ENCODE peak calls at places on chromosomes 16 and 17, in six cellular contexts. One of them, this sample, is unnamed.

GRCh38 chr17:64547354-64547753 is 40.6 kb downstream of the CEP95 start:
- DNase-seq in AG04449: no peak
- DNase-seq in D721Med: no peak
- DNase-seq in RWPE1: no peak
- DNase-seq in thoracic aorta: no peak
- DNase-seq in IMR-90: no peak
- DNase-seq in this sample: no peak

GRCh38 chr17:38693700-38694329 is 11.3 kb upstream of the MLLT6 start:
- DNase-seq in D721Med: no peak
- DNase-seq in AG04449: no peak
- DNase-seq in RWPE1: no peak
- DNase-seq in IMR-90: peak
- DNase-seq in thoracic aorta: no peak
- DNase-seq in this sample: peak

GRCh38 chr17:74085434-74085833 is 118.0 kb upstream of the RPL38 start:
- DNase-seq in thoracic aorta: no peak
- DNase-seq in D721Med: no peak
- DNase-seq in IMR-90: no peak
- DNase-seq in AG04449: no peak
- DNase-seq in RWPE1: no peak
- DNase-seq in this sample: no peak

GRCh38 chr16:54817432-54817831 is 113.2 kb upstream of the IRX5 start:
- DNase-seq in IMR-90: no peak
- DNase-seq in thoracic aorta: no peak
- DNase-seq in AG04449: no peak
- DNase-seq in RWPE1: peak
- DNase-seq in D721Med: no peak
- DNase-seq in this sample: peak

GRCh38 chr17:71760062-71760720 is 360.6 kb upstream of the SOX9 start:
- DNase-seq in AG04449: no peak
- DNase-seq in IMR-90: peak
- DNase-seq in RWPE1: peak
- DNase-seq in thoracic aorta: no peak
- DNase-seq in D721Med: no peak
- DNase-seq in this sample: peak

GRCh38 chr17:9023389-9024210 is 2.3 kb downstream of the NTN1 start:
- DNase-seq in D721Med: no peak
- DNase-seq in AG04449: no peak
- DNase-seq in thoracic aorta: no peak
- DNase-seq in IMR-90: no peak
- DNase-seq in RWPE1: no peak
- DNase-seq in this sample: no peak

GRCh38 chr17:8173056-8173870 is 2.9 kb downstream of the TMEM107 start:
- DNase-seq in thoracic aorta: no peak
- DNase-seq in AG04449: peak
- DNase-seq in RWPE1: peak
- DNase-seq in IMR-90: peak
- DNase-seq in D721Med: no peak
- DNase-seq in this sample: peak

GRCh38 chr16:4882633-4883285 is 35.5 kb downstream of the UBN1 start:
- DNase-seq in RWPE1: peak
- DNase-seq in IMR-90: peak
- DNase-seq in D721Med: no peak
- DNase-seq in AG04449: no peak
- DNase-seq in thoracic aorta: no peak
- DNase-seq in this sample: peak

GRCh38 chr16:73142069-73142880 is 94.3 kb upstream of the ZFHX3 start:
- DNase-seq in IMR-90: no peak
- DNase-seq in RWPE1: no peak
- DNase-seq in thoracic aorta: no peak
- DNase-seq in AG04449: no peak
- DNase-seq in D721Med: no peak
- DNase-seq in this sample: no peak

GRCh38 chr17:1227917-1228751 is 42.1 kb upstream of the BHLHA9 start:
- DNase-seq in IMR-90: no peak
- DNase-seq in D721Med: no peak
- DNase-seq in RWPE1: no peak
- DNase-seq in AG04449: no peak
- DNase-seq in thoracic aorta: no peak
- DNase-seq in this sample: no peak

GRCh38 chr16:15593235-15593634 is 49.7 kb downstream of the MARF1 start:
- DNase-seq in AG04449: no peak
- DNase-seq in D721Med: no peak
- DNase-seq in thoracic aorta: no peak
- DNase-seq in IMR-90: no peak
- DNase-seq in RWPE1: no peak
- DNase-seq in this sample: no peak

GRCh38 chr16:3119701-3120408 is 7.5 kb downstream of the ZNF205 start:
- DNase-seq in IMR-90: no peak
- DNase-seq in D721Med: peak
- DNase-seq in AG04449: no peak
- DNase-seq in RWPE1: no peak
- DNase-seq in thoracic aorta: no peak
- DNase-seq in this sample: no peak

GRCh38 chr16:7148606-7149005 is 184.0 kb upstream of the RBFOX1 start:
- DNase-seq in RWPE1: no peak
- DNase-seq in D721Med: no peak
- DNase-seq in AG04449: no peak
- DNase-seq in thoracic aorta: no peak
- DNase-seq in IMR-90: no peak
- DNase-seq in this sample: no peak

GRCh38 chr16:30748634-30749445 is 615 bp downstream of the PHKG2 start:
- DNase-seq in RWPE1: no peak
- DNase-seq in IMR-90: peak
- DNase-seq in AG04449: no peak
- DNase-seq in thoracic aorta: no peak
- DNase-seq in D721Med: no peak
- DNase-seq in this sample: peak

GRCh38 chr17:46178550-46179198 is 14.6 kb downstream of the KANSL1 start:
- DNase-seq in AG04449: no peak
- DNase-seq in D721Med: no peak
- DNase-seq in RWPE1: peak
- DNase-seq in thoracic aorta: no peak
- DNase-seq in IMR-90: peak
- DNase-seq in this sample: peak

GRCh38 chr16:83315271-83315670 is 492.5 kb upstream of the HSBP1 start:
- DNase-seq in D721Med: no peak
- DNase-seq in RWPE1: no peak
- DNase-seq in thoracic aorta: no peak
- DNase-seq in IMR-90: peak
- DNase-seq in AG04449: no peak
- DNase-seq in this sample: no peak

GRCh38 chr17:73492802-73493139 is 151.5 kb downstream of the SDK2 start:
- DNase-seq in D721Med: no peak
- DNase-seq in RWPE1: no peak
- DNase-seq in IMR-90: no peak
- DNase-seq in AG04449: no peak
- DNase-seq in thoracic aorta: no peak
- DNase-seq in this sample: no peak

GRCh38 chr17:39082482-39082881 is 69.0 kb downstream of the PLXDC1 start:
- DNase-seq in AG04449: no peak
- DNase-seq in RWPE1: no peak
- DNase-seq in IMR-90: peak
- DNase-seq in D721Med: no peak
- DNase-seq in thoracic aorta: no peak
- DNase-seq in this sample: peak

GRCh38 chr17:38428150-38428642 is at the start of gene ARHGAP23:
- DNase-seq in thoracic aorta: no peak
- DNase-seq in AG04449: no peak
- DNase-seq in RWPE1: peak
- DNase-seq in IMR-90: peak
- DNase-seq in D721Med: no peak
- DNase-seq in this sample: peak

GRCh38 chr17:48246623-48247022 is 139.1 kb downstream of the SNX11 start:
- DNase-seq in thoracic aorta: no peak
- DNase-seq in RWPE1: no peak
- DNase-seq in AG04449: no peak
- DNase-seq in D721Med: no peak
- DNase-seq in IMR-90: peak
- DNase-seq in this sample: no peak

GRCh38 chr16:86809458-86809955 is 231.2 kb downstream of the FOXL1 start:
- DNase-seq in RWPE1: peak
- DNase-seq in IMR-90: peak
- DNase-seq in AG04449: peak
- DNase-seq in thoracic aorta: no peak
- DNase-seq in D721Med: no peak
- DNase-seq in this sample: peak
- TF ChIP-seq CTCF in RWPE1: no peak
- TF ChIP-seq CTCF in IMR-90: peak
- TF ChIP-seq CTCF in AG04449: peak
- TF ChIP-seq CTCF in thoracic aorta: no peak
- TF ChIP-seq CTCF in D721Med: no peak
- TF ChIP-seq CTCF in this sample: peak

GRCh38 chr17:30336369-30337171 is 2.7 kb upstream of the TMIGD1 start:
- DNase-seq in AG04449: no peak
- DNase-seq in thoracic aorta: no peak
- DNase-seq in D721Med: peak
- DNase-seq in IMR-90: peak
- DNase-seq in RWPE1: peak
- DNase-seq in this sample: peak
- TF ChIP-seq CTCF in AG04449: peak
- TF ChIP-seq CTCF in thoracic aorta: peak
- TF ChIP-seq CTCF in D721Med: peak
- TF ChIP-seq CTCF in IMR-90: peak
- TF ChIP-seq CTCF in RWPE1: peak
- TF ChIP-seq CTCF in this sample: peak

GRCh38 chr17:37207103-37207502 is 168.7 kb upstream of the C17orf78 start:
- DNase-seq in D721Med: no peak
- DNase-seq in AG04449: no peak
- DNase-seq in thoracic aorta: no peak
- DNase-seq in IMR-90: no peak
- DNase-seq in RWPE1: no peak
- DNase-seq in this sample: no peak

GRCh38 chr17:37206299-37206698 is 169.5 kb upstream of the C17orf78 start:
- DNase-seq in IMR-90: no peak
- DNase-seq in thoracic aorta: no peak
- DNase-seq in AG04449: no peak
- DNase-seq in D721Med: no peak
- DNase-seq in RWPE1: no peak
- DNase-seq in this sample: no peak

GRCh38 chr17:37213927-37214326 is 161.9 kb upstream of the C17orf78 start:
- DNase-seq in D721Med: no peak
- DNase-seq in AG04449: no peak
- DNase-seq in RWPE1: no peak
- DNase-seq in thoracic aorta: no peak
- DNase-seq in IMR-90: no peak
- DNase-seq in this sample: no peak

DNA sequence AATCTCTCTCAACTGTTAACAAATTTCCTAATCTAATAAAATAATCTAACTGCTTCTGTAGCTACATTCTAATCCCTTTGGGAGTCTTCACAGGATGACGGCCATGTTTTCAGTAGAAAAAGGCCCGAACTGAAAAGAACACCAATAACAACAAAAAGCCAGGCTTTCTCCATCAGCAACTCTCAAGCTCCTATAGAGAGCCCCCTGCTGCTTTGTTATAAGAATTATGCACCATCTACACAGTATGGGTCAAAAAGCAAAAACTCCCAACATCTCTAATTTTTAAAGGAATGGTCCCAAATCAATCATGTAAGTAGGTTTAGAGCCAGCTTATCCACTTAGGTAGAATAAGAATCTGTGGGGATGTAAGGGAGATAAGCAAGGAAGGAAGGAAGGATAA is 163.6 kb upstream of the C17orf78 start:
- DNase-seq in RWPE1: no peak
- DNase-seq in D721Med: no peak
- DNase-seq in thoracic aorta: no peak
- DNase-seq in IMR-90: no peak
- DNase-seq in AG04449: no peak
- DNase-seq in this sample: no peak
- TF ChIP-seq CTCF in RWPE1: no peak
- TF ChIP-seq CTCF in D721Med: peak
- TF ChIP-seq CTCF in thoracic aorta: no peak
- TF ChIP-seq CTCF in IMR-90: peak
- TF ChIP-seq CTCF in AG04449: no peak
- TF ChIP-seq CTCF in this sample: no peak

GRCh38 chr17:2591040-2591640 is 2.3 kb upstream of the PAFAH1B1 start:
- DNase-seq in AG04449: no peak
- DNase-seq in thoracic aorta: no peak
- DNase-seq in IMR-90: no peak
- DNase-seq in D721Med: no peak
- DNase-seq in RWPE1: no peak
- DNase-seq in this sample: no peak

GRCh38 chr17:2593846-2594656 is 597 bp downstream of the PAFAH1B1 start:
- DNase-seq in AG04449: no peak
- DNase-seq in D721Med: no peak
- DNase-seq in RWPE1: peak
- DNase-seq in thoracic aorta: peak
- DNase-seq in IMR-90: peak
- DNase-seq in this sample: peak

GRCh38 chr17:2595200-2595599 is 1.7 kb downstream of the PAFAH1B1 start:
- DNase-seq in IMR-90: no peak
- DNase-seq in RWPE1: no peak
- DNase-seq in thoracic aorta: no peak
- DNase-seq in AG04449: no peak
- DNase-seq in D721Med: no peak
- DNase-seq in this sample: no peak

GRCh38 chr17:2594657-2595085 is 1.2 kb downstream of the PAFAH1B1 start:
- DNase-seq in D721Med: no peak
- DNase-seq in thoracic aorta: no peak
- DNase-seq in AG04449: no peak
- DNase-seq in IMR-90: no peak
- DNase-seq in RWPE1: no peak
- DNase-seq in this sample: peak

DNA sequence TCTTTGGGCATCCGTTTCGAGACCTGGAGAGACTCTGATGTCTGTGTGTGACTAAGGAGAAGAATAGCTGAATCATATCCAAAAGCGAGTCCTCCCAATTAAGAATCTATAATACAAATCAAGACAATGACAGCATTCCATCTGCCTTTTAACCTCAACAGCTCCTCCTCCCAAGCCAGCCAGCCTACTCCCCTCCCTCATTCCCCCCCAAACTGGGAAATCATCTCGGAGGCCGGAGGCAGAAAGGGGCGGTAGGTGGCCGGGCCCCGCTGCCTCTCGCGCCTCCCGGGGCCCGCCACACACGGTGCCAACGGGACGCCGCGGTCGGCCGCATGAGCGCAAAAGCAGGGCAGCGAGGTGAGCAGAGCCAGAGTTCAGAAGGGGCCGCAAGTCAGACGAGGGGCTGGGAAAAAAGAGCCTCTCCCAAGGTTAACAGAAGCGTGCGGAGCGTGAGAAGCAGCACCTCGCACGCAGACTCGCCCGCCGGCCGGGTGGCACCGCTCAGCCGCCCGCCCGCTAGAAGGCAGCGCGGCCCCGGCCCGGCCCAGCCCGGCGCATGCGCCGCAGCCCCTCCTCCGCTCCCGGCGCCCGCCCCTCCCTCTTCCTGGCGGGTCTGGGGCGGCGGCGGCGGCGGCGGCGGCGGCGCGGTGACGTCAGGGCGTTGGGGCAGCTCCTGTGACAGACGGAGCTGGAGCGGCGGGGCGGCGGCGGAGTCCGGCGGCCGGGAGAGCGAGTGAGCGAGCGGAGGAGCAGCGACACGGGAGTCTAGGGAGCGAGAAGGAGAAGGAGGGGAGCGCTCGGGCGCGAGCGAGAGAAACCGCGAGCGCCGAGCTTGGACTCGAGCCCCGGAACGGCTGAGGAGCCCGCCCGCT is at the start of gene PAFAH1B1:
- DNase-seq in thoracic aorta: peak
- DNase-seq in AG04449: no peak
- DNase-seq in RWPE1: peak
- DNase-seq in D721Med: peak
- DNase-seq in IMR-90: peak
- DNase-seq in this sample: peak
- TF ChIP-seq CTCF in thoracic aorta: no peak
- TF ChIP-seq CTCF in AG04449: peak
- TF ChIP-seq CTCF in RWPE1: no peak
- TF ChIP-seq CTCF in D721Med: no peak
- TF ChIP-seq CTCF in IMR-90: peak
- TF ChIP-seq CTCF in this sample: peak

GRCh38 chr17:62179525-62180161 is 114.6 kb upstream of the MED13 start:
- DNase-seq in AG04449: no peak
- DNase-seq in IMR-90: peak
- DNase-seq in RWPE1: peak
- DNase-seq in D721Med: no peak
- DNase-seq in thoracic aorta: no peak
- DNase-seq in this sample: peak
- TF ChIP-seq CTCF in AG04449: no peak
- TF ChIP-seq CTCF in IMR-90: no peak
- TF ChIP-seq CTCF in RWPE1: peak
- TF ChIP-seq CTCF in D721Med: no peak
- TF ChIP-seq CTCF in thoracic aorta: no peak
- TF ChIP-seq CTCF in this sample: peak

This sample was measured in MCF 10A.